ENCODE peak calls at places on chromosomes 16 and 17, in four cellular contexts. G is GM12878, I is HCT116, K is K562. W is an unnamed sample.

GRCh38 chr16:88022076-88023042 is 71.1 kb downstream of the BANP start:
- DNase-seq in K (no peak), I (no peak), G (no peak), W (no peak)

GRCh38 chr17:16493470-16494048 is 1.6 kb upstream of the LRRC75A start:
- DNase-seq in I (no peak), G (no peak), K (no peak), W (no peak)

GRCh38 chr16:914453-914852 is 56.3 kb downstream of the LMF1 start:
- DNase-seq in K (no peak), I (peak), G (peak), W (no peak)

GRCh38 chr17:10151667-10152496 is 46.5 kb downstream of the GAS7 start:
- DNase-seq in K (no peak), G (no peak), I (no peak), W (no peak)

GRCh38 chr17:31096106-31096436 is 1.3 kb downstream of the NF1 start:
- DNase-seq in K (peak), G (no peak), I (no peak), W (no peak)

GRCh38 chr16:83441523-83441922 is 366.3 kb upstream of the HSBP1 start:
- DNase-seq in G (no peak), K (no peak), I (no peak), W (no peak)

GRCh38 chr16:68776821-68777485 is 39.9 kb downstream of the CDH1 start:
- DNase-seq in I (no peak), K (no peak), G (peak), W (no peak)

GRCh38 chr16:10181196-10182162 is 749 bp downstream of the GRIN2A start:
- DNase-seq in K (peak), I (peak), G (no peak), W (peak)

GRCh38 chr16:11602321-11602720 is 15.6 kb upstream of the LITAF start:
- DNase-seq in K (no peak), I (no peak), G (no peak), W (no peak)

GRCh38 chr17:49439673-49440571 is 25.2 kb upstream of the PHB1 start:
- DNase-seq in K (no peak), I (no peak), G (no peak), W (no peak)

GRCh38 chr16:31202402-31203385 is at the start of gene PYCARD:
- DNase-seq in I (no peak), G (no peak), K (peak), W (peak)

GRCh38 chr16:54066451-54067056 is 220.0 kb downstream of the IRX3 start:
- DNase-seq in G (no peak), K (no peak), I (no peak), W (no peak)

GRCh38 chr16:4474192-4474961 is at the start of gene NMRAL1:
- DNase-seq in I (peak), K (peak), G (peak), W (peak)

GRCh38 chr17:43531955-43532354 is 14.2 kb downstream of the ETV4 start:
- DNase-seq in I (no peak), K (no peak), G (no peak), W (no peak)

DNA sequence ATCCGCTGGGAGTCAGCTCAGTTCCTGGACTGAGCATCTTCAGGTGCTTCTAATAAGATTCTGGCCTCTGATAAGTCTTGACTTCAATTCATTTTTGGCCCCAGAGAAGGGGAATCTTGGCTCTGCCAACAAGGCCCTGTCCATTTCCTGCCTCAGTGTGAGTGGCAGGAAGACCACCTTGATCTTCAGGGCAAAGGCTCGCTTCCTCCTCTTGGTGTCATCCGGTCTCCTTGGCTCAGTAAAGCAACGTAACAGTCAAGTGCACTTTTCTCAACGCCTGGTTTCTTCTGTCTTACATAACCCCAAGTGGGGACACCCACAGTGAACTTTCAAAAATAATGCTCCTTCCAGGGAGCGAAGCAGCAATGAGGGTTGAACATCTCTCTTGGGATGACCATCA is 169.8 kb downstream of the PRKCB start:
- DNase-seq in K (no peak), G (no peak), I (no peak), W (no peak)
- TF ChIP-seq ATF3 in K (no peak), G (no peak), I (no peak), W (no peak)

DNA sequence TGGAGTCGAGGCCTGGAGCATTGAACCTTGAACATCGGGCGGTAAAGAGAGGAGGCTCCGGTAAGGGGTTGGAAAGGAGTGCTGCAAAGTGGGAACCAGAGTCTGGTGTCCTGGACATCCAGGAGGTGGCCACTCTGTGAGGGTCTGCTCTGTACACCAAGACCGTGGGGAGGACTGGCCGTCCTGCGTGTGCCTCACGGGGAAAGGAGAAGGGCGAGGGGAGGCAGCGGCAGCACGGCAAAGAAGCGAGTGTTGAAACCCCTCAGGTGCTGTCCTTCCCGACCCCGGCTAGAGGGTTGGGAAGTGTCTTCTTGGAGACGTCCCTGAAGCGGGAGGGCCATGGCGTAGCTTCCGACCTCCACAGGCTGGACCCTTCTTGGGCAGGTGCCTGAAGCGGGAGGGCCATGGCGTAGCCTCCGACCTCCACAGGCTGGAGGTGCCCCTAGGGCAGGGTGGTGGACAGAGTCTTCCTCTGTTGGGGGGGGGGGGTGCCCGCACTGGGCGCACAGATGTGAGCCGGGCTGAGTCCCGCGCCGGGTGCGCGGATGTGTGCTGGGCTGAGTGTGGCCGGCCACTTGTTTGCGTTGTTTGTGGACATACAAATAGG is 42.0 kb downstream of the FOXK2 start:
- DNase-seq in I (no peak), K (no peak), G (no peak), W (no peak)
- TF ChIP-seq MAX in I (no peak), K (no peak), G (no peak), W (no peak)

DNA sequence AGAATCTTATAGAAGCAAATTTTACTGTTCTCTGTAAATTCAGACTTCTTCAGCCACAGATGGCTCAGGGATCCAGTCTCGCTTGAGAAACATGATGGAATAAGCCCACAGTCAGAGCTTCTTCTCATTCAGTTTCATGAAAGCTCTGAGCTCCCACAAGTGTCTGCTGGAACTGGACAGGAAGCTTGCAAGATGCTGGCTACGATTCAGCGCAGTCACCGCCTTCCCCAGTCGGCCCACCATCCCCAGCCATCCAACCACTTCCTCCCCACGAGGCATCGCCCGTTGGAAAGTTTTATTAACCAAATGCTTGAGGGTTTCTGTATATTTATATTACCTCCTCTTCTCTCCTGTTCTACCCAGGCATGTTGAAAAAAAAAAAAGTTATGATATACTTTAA is 171.7 kb downstream of the ZFHX3 start:
- DNase-seq in I (no peak), G (peak), K (no peak), W (no peak)
- TF ChIP-seq ATF3 in I (no peak), G (no peak), K (no peak), W (no peak)

GRCh38 chr16:66620419-66620775 is 15.9 kb downstream of the CMTM3 start:
- DNase-seq in I (no peak), K (no peak), G (no peak), W (no peak)

GRCh38 chr16:66617728-66618127 is 13.2 kb downstream of the CMTM3 start:
- DNase-seq in K (peak), I (no peak), G (no peak), W (no peak)

GRCh38 chr16:66618588-66618987 is 14.1 kb downstream of the CMTM3 start:
- DNase-seq in K (no peak), I (peak), G (no peak), W (no peak)

GRCh38 chr16:66619534-66620418 is 15.3 kb downstream of the CMTM3 start:
- DNase-seq in G (no peak), I (no peak), K (peak), W (no peak)

DNA sequence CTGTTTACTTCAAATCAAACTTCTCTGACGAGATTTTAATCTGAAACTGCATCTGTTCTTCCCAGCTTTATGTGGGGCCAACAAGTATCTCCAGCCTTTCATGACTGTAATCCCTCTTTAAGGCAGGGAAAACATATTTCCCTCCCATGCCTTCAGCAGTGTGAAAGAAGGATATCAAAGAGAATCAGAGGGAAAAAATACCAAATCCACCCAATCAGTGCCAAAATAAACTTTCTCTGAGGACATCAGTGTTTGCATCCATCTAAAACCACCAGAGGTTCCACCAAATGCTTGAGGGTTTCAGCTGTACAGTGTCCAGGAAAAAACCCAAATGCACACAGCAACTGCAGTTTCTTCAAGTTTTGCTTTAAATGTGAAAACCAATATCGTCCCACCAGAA is 14.5 kb downstream of the CMTM3 start:
- DNase-seq in G (no peak), I (no peak), K (no peak), W (no peak)
- TF ChIP-seq MAX in G (no peak), I (no peak), K (no peak), W (no peak)

DNA sequence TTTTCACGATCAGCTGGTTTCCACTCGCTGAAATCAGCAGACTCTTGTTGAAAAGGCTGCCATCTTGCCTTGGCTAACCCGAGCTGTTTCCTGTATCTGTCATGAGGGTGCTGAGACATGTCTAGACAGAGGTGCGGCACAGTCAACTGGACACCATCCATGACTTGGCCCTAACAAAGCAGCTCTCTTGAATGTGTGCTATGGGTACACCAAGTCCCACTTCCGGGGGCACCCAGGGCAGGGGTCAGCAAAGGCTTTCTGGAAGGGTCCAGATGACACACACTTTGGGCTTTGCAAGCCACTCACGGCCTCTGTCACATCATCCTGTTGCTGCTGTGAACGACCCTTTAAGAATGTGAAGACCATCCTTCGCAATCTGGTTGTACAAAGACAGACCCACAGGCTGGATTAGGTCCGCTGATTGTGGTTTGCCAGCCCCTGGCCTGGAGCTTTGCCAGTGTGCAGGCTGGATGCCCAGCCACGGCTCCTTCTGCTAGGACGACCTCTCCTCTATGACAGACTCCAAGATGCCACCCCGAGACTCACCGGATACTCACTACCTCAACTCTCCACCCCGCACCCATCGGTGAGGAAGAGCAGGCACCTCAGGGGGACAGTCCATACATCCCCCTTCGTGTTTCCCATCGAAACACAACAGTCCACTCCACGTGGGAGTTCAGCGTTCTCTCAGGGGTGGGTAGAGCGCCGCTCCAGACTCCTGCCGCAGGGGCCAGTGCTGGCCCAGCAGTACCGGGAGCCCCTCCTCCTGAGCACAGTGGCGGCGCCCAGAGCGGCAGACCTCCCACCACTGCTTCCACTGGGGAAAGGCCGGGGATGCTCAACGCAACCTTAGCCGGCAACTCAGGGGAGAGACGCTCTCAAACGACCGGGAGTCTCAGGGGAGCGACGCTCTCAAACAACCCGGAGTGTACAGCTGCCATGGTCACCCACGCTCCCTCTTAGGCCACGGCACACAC is 123.5 kb downstream of the ANKRD11 start:
- DNase-seq in K (no peak), I (no peak), G (no peak), W (no peak)
- TF ChIP-seq ATF3 in K (no peak), I (no peak), G (no peak), W (no peak)